ENCODE peak calls at places on chromosomes 2 and 18, in four cellular contexts. G is cardiac muscle cell, C is ovary, O is adrenal gland. M is an unnamed sample. For H3K36me3 and H3K4me1, the result is how much of the 10 kb centered on the place peaks cover.

GRCh38 chr2:129913695-129914495 is 65.6 kb upstream of the RAB6C start:
- DNase-seq in G (no peak), O (no peak), C (no peak), M (no peak)

GRCh38 chr18:28588884-28589549 is 412.1 kb upstream of the CDH2 start:
- DNase-seq in O (no peak), C (no peak), G (no peak), M (no peak)

GRCh38 chr2:86562485-86562890 is 755 bp downstream of the CHMP3 start:
- DNase-seq in O (no peak), C (no peak), G (no peak), M (no peak)

GRCh38 chr2:97656905-97657587 is 6.8 kb downstream of the ACTR1B start:
- DNase-seq in O (no peak), C (no peak), G (no peak), M (no peak)

GRCh38 chr2:132798334-132798733 is 128.3 kb upstream of the LYPD1 start:
- DNase-seq in C (no peak), O (no peak), G (no peak), M (no peak)

GRCh38 chr2:12270876-12271588 is 445.7 kb upstream of the TRIB2 start:
- DNase-seq in O (no peak), G (no peak), C (no peak), M (no peak)

GRCh38 chr18:41719808-41720207 is 235.2 kb upstream of the PIK3C3 start:
- DNase-seq in G (peak), O (no peak), C (no peak), M (no peak)

GRCh38 chr2:60868589-60869273 is 12.6 kb upstream of the REL start:
- DNase-seq in C (no peak), O (no peak), G (no peak), M (no peak)

GRCh38 chr2:116952254-116952653 is 862.2 kb upstream of the DDX18 start:
- DNase-seq in G (no peak), C (no peak), O (no peak), M (no peak)

GRCh38 chr2:221792971-221793670 is 221.0 kb upstream of the EPHA4 start:
- DNase-seq in C (no peak), G (no peak), O (no peak), M (no peak)

GRCh38 chr2:125371867-125372266 is 1284.1 kb upstream of the GYPC start:
- DNase-seq in G (no peak), C (no peak), O (no peak), M (no peak)

GRCh38 chr2:16058256-16058655 is 117.9 kb downstream of the MYCN start:
- DNase-seq in C (no peak), O (no peak), G (no peak), M (no peak)

GRCh38 chr2:237393523-237393922 is 20.4 kb downstream of the COL6A3 start:
- DNase-seq in O (no peak), G (no peak), C (no peak), M (no peak)

GRCh38 chr2:145007673-145008263 is 487.8 kb upstream of the ZEB2 start:
- DNase-seq in G (peak), O (no peak), C (no peak), M (no peak)

GRCh38 chr2:24702800-24703199 is 90.4 kb downstream of the PTRHD1 start:
- DNase-seq in G (peak), O (no peak), C (no peak), M (no peak)

GRCh38 chr18:10563886-10564285 is 38.1 kb downstream of the NAPG start:
- DNase-seq in O (peak), C (no peak), G (no peak), M (no peak)

GRCh38 chr2:37168217-37168981 is 11.6 kb upstream of the EIF2AK2 start:
- DNase-seq in O (peak), C (no peak), G (peak), M (no peak)

GRCh38 chr2:207635468-207636200 is 10.4 kb upstream of the METTL21A start:
- DNase-seq in G (peak), O (no peak), C (no peak), M (no peak)

GRCh38 chr2:106566050-106566449 is 78.9 kb downstream of the CD8B2 start:
- DNase-seq in C (no peak), O (peak), G (no peak), M (peak)

GRCh38 chr2:120624738-120625446 is 110.8 kb upstream of the GLI2 start:
- DNase-seq in O (no peak), C (no peak), G (no peak), M (no peak)

GRCh38 chr18:7457276-7457675 is 109.8 kb upstream of the PTPRM start:
- DNase-seq in O (no peak), G (no peak), C (no peak), M (no peak)

GRCh38 chr2:202109737-202110184 is 36.7 kb downstream of the KIAA2012 start:
- DNase-seq in C (no peak), G (peak), O (peak), M (peak)

GRCh38 chr18:50429207-50429948 is 54.5 kb downstream of the SKA1 start:
- DNase-seq in C (no peak), O (no peak), G (peak), M (no peak)

GRCh38 chr2:151678849-151679248 is 55.4 kb downstream of the NEB start:
- DNase-seq in G (no peak), C (no peak), O (no peak), M (no peak)

GRCh38 chr2:26772064-26773001 is 8.2 kb downstream of the SLC35F6 start:
- DNase-seq in C (peak), G (peak), O (peak), M (peak)

GRCh38 chr2:208266641-208267335 is 733 bp downstream of the PIKFYVE start:
- DNase-seq in O (no peak), G (peak), C (no peak), M (no peak)

GRCh38 chr2:224101820-224102630 is 62.9 kb upstream of the SERPINE2 start:
- DNase-seq in O (no peak), G (peak), C (no peak), M (no peak)

GRCh38 chr18:11154369-11154982 is 5.1 kb upstream of the PIEZO2 start:
- DNase-seq in G (peak), O (no peak), C (no peak), M (no peak)

GRCh38 chr2:216519154-216519762 is 20.6 kb downstream of the RPL37A start:
- DNase-seq in O (peak), C (peak), G (peak), M (peak)

GRCh38 chr2:191318729-191319078 is 73.5 kb downstream of the MYO1B start:
- DNase-seq in C (no peak), G (peak), O (no peak), M (no peak)

GRCh38 chr18:70337139-70337972 is 48.5 kb downstream of the SOCS6 start:
- DNase-seq in C (no peak), O (peak), G (peak), M (no peak)

GRCh38 chr2:111054791-111055627 is 65.7 kb upstream of the BCL2L11 start:
- DNase-seq in G (no peak), C (no peak), O (no peak), M (no peak)

GRCh38 chr2:99240431-99240830 is 15.0 kb downstream of the LYG2 start:
- DNase-seq in G (no peak), C (no peak), O (no peak), M (no peak)

GRCh38 chr2:36134281-36134680 is 221.3 kb upstream of the CRIM1 start:
- DNase-seq in C (no peak), G (no peak), O (no peak), M (no peak)

GRCh38 chr18:76442413-76443171 is 52.5 kb downstream of the ZNF516 start:
- DNase-seq in O (no peak), C (no peak), G (no peak), M (no peak)

GRCh38 chr2:65503746-65504145 is 71.3 kb upstream of the SPRED2 start:
- DNase-seq in G (no peak), C (no peak), O (no peak), M (no peak)

GRCh38 chr2:200786826-200787225 is 24.9 kb upstream of the BZW1 start:
- DNase-seq in C (no peak), G (peak), O (peak), M (no peak)

GRCh38 chr2:3667151-3667631 is 9.2 kb downstream of the ALLC start:
- DNase-seq in O (no peak), G (peak), C (no peak), M (no peak)
- H3K36me3 ChIP-seq in O (under half), G (under half), C (under half), M (under half)

DNA sequence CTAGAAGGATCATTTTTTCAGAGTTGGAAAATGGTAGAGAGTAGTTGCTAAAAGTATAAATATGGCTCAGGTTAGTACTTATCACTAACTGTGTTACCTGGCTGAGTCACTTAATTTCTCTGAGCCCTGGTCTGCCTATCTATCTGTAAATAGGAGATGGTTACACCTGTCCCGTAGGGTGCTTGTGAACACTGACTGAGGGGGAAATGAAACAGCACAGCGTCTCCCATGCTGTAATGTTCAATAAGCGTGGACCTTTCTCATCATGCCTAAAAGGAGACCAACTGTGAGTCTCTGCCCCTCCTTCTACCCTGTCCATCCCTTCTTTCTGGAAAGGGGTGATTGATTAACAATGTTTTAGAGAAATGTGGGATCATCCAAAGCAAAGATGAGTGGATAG is 103.3 kb downstream of the SH3RF3 start:
- DNase-seq in O (no peak), G (no peak), C (no peak), M (no peak)
- H3K4me1 ChIP-seq in O (under half), G (under half), C (under half), M (under half)

GRCh38 chr2:213443952-213444351 is 159.7 kb downstream of the SPAG16 start:
- DNase-seq in O (no peak), C (no peak), G (no peak), M (no peak)
- H3K27ac ChIP-seq in O (no peak), C (no peak), G (no peak), M (no peak)

GRCh38 chr2:233498126-233498525 is 68.5 kb downstream of the USP40 start:
- DNase-seq in G (no peak), O (no peak), C (no peak), M (no peak)

GRCh38 chr2:233495503-233496496 is 70.8 kb downstream of the USP40 start:
- DNase-seq in G (no peak), O (no peak), C (no peak), M (no peak)

GRCh38 chr2:233501198-233502076 is 65.1 kb downstream of the USP40 start:
- DNase-seq in G (peak), C (no peak), O (no peak), M (no peak)

GRCh38 chr2:233499928-233500327 is 66.7 kb downstream of the USP40 start:
- DNase-seq in G (no peak), O (no peak), C (no peak), M (no peak)

DNA sequence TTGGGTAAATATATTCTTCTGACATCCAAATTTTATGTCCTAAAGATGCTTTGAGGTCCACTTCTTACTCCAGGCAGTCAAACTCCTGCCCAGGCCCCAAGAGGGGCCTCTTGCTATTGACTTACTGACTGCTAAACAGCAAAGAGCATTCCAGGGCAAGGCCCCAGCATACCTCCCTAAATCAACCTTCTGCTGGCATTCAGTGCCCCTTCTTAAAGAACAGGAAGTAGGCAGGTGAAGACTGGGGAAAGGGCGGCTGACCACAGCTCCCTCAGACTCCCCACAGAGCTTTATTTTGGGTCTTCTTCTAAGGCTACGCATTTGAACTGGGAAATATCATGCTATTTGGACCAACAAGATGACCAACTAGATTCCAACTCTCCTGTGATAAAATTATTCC is 68.9 kb downstream of the USP40 start:
- DNase-seq in G (no peak), O (no peak), C (no peak), M (no peak)
- H3K36me3 ChIP-seq in G (under half), O (under half), C (under half), M (under half)

DNA sequence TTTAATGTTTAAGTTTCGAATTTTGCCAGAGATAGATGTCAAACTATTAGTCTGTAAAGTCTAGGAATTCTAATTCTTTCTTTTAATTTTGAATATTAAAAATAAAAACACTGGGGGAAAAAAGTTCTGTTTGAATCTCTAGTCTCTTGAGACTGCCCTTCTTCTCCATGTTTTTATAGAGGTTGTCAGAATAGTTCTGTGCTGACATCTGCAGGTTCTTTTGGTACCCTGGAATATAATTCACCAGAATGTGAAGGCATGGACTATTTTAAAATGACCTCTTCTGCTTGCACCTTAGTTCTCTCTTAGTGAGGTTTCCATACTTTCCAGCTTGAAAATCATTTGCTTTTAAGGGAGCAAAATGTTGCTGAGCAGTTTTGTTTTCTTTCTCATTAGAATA is 121.0 kb upstream of the MSTN start:
- DNase-seq in G (no peak), C (no peak), O (no peak), M (no peak)
- H3K4me1 ChIP-seq in G (under half), C (under half), O (under half), M (under half)